ENCODE peak calls at places on chromosomes 2 and 18, in four cellular contexts. One of them, this sample, is unnamed.

GRCh38 chr2:179460530-179460929 is 195.9 kb upstream of the SESTD1 start:
- DNase-seq in nucleus accumbens: no peak
- DNase-seq in NCI-H1436: no peak
- DNase-seq in RKO: peak; percentile 83
- DNase-seq in this sample: peak; percentile 46

GRCh38 chr2:138819964-138820363 is 39.8 kb upstream of the NXPH2 start:
- DNase-seq in nucleus accumbens: no peak
- DNase-seq in NCI-H1436: no peak
- DNase-seq in RKO: no peak
- DNase-seq in this sample: no peak

GRCh38 chr2:198774576-198774975 is 683.2 kb downstream of the SATB2 start:
- DNase-seq in nucleus accumbens: no peak
- DNase-seq in NCI-H1436: peak; percentile 46
- DNase-seq in RKO: no peak
- DNase-seq in this sample: no peak

GRCh38 chr2:68556384-68556783 is 87.0 kb upstream of the PROKR1 start:
- DNase-seq in nucleus accumbens: no peak
- DNase-seq in NCI-H1436: no peak
- DNase-seq in RKO: no peak
- DNase-seq in this sample: no peak

GRCh38 chr2:237879991-237880560 is 20.7 kb downstream of the RAMP1 start:
- DNase-seq in nucleus accumbens: no peak
- DNase-seq in NCI-H1436: no peak
- DNase-seq in RKO: no peak
- DNase-seq in this sample: no peak

GRCh38 chr2:9975805-9976447 is 24.4 kb downstream of the GRHL1 start:
- DNase-seq in nucleus accumbens: no peak
- DNase-seq in NCI-H1436: no peak
- DNase-seq in RKO: peak; percentile 95
- DNase-seq in this sample: peak; percentile 94

GRCh38 chr2:46086578-46087070 is 210.6 kb upstream of the EPAS1 start:
- DNase-seq in nucleus accumbens: no peak
- DNase-seq in NCI-H1436: no peak
- DNase-seq in RKO: no peak
- DNase-seq in this sample: no peak

GRCh38 chr2:195411219-195411687 is 245.8 kb upstream of the SLC39A10 start:
- DNase-seq in nucleus accumbens: no peak
- DNase-seq in NCI-H1436: no peak
- DNase-seq in RKO: peak; percentile 8
- DNase-seq in this sample: peak; percentile 81

GRCh38 chr2:222709191-222709891 is 37.9 kb downstream of the MOGAT1 start:
- DNase-seq in nucleus accumbens: peak; percentile 23
- DNase-seq in NCI-H1436: no peak
- DNase-seq in RKO: peak; percentile 98
- DNase-seq in this sample: peak; percentile 95

GRCh38 chr2:72270556-72271275 is 123.1 kb upstream of the CYP26B1 start:
- DNase-seq in nucleus accumbens: no peak
- DNase-seq in NCI-H1436: no peak
- DNase-seq in RKO: no peak
- DNase-seq in this sample: no peak

GRCh38 chr18:3508576-3509559 is 58.9 kb downstream of the TGIF1 start:
- DNase-seq in nucleus accumbens: no peak
- DNase-seq in NCI-H1436: peak; percentile 61
- DNase-seq in RKO: no peak
- DNase-seq in this sample: no peak

GRCh38 chr18:79512461-79513380 is 117.0 kb downstream of the NFATC1 start:
- DNase-seq in nucleus accumbens: no peak
- DNase-seq in NCI-H1436: no peak
- DNase-seq in RKO: no peak
- DNase-seq in this sample: no peak

This sample was measured in Daoy.